ENCODE peak calls at places on chromosomes 6 and 20, in seven cellular contexts. A is IMR-90, R is H9, C is HepG2, M is HCT116, Y is GM23338, V is PC-3. Z is an unnamed sample.

GRCh38 chr20:33781133-33781532 is 30.0 kb upstream of the CHMP4B start:
- DNase-seq in Y (no peak), C (no peak), M (no peak), V (no peak), A (no peak), R (no peak), Z (no peak)

GRCh38 chr6:13469688-13470087 is 17.7 kb downstream of the GFOD1 start:
- DNase-seq in Y (no peak), R (no peak), C (no peak), M (no peak), V (no peak), A (no peak), Z (no peak)

GRCh38 chr6:154995241-154996162 is at the start of gene TIAM2:
- DNase-seq in R (peak; percentile 79), A (no peak), M (no peak), V (no peak), C (no peak), Y (peak; percentile 79), Z (peak; percentile 35)

GRCh38 chr6:2583459-2583858 is 167.3 kb downstream of the MYLK4 start:
- DNase-seq in V (no peak), A (no peak), Y (no peak), R (no peak), C (no peak), M (no peak), Z (peak; percentile 5)

GRCh38 chr6:168157272-168158007 is 78.4 kb upstream of the FRMD1 start:
- DNase-seq in A (peak; percentile 78), M (no peak), Y (peak; percentile 35), C (no peak), R (peak; percentile 29), V (peak; percentile 38), Z (peak; percentile 35)

GRCh38 chr6:105174512-105174911 is 5.3 kb downstream of the POPDC3 start:
- DNase-seq in C (no peak), Y (no peak), R (no peak), V (peak; percentile 89), A (peak; percentile 90), M (no peak), Z (peak; percentile 39)

GRCh38 chr6:161104966-161105365 is 113.4 kb downstream of the MAP3K4 start:
- DNase-seq in R (no peak), C (no peak), V (peak; percentile 45), M (no peak), Y (no peak), A (peak; percentile 33), Z (peak; percentile 39)

GRCh38 chr6:145245119-145245518 is 490.2 kb downstream of the EPM2A start:
- DNase-seq in Y (no peak), R (no peak), A (peak; percentile 26), C (no peak), M (no peak), V (no peak), Z (peak; percentile 11)

GRCh38 chr6:34596798-34597197 is 40.7 kb upstream of the SPDEF start:
- DNase-seq in Y (no peak), C (no peak), A (no peak), R (no peak), V (no peak), M (no peak), Z (no peak)

GRCh38 chr20:24797864-24798655 is 151.0 kb upstream of the CST7 start:
- DNase-seq in R (no peak), V (no peak), C (no peak), Y (no peak), M (no peak), A (no peak), Z (no peak)

GRCh38 chr20:35129647-35130069 is 17.5 kb downstream of the EDEM2 start:
- DNase-seq in Y (no peak), C (peak; percentile 75), V (peak; percentile 79), R (no peak), M (no peak), A (peak; percentile 71), Z (peak; percentile 44)

GRCh38 chr6:139485185-139485584 is 110.7 kb upstream of the CITED2 start:
- DNase-seq in V (no peak), R (no peak), M (no peak), Y (no peak), C (no peak), A (no peak), Z (no peak)

GRCh38 chr20:58656825-58657224 is 5.7 kb downstream of the STX16 start:
- DNase-seq in A (no peak), C (no peak), R (no peak), Y (no peak), M (no peak), V (no peak), Z (no peak)

GRCh38 chr6:130843575-130844320 is 16.5 kb downstream of the SMLR1 start:
- DNase-seq in V (peak; percentile 53), C (peak; percentile 74), M (peak; percentile 28), A (peak; percentile 33), Y (peak; percentile 72), R (no peak), Z (peak; percentile 37)

GRCh38 chr20:62409086-62409853 is 2.2 kb upstream of the CABLES2 start:
- DNase-seq in M (no peak), Y (no peak), R (no peak), A (no peak), V (no peak), C (no peak), Z (no peak)

GRCh38 chr6:128666405-128666804 is 146.0 kb upstream of the PTPRK start:
- DNase-seq in V (no peak), C (no peak), R (no peak), M (no peak), A (no peak), Y (no peak), Z (no peak)

GRCh38 chr6:90464507-90464906 is 122.4 kb downstream of the MAP3K7 start:
- DNase-seq in Y (no peak), R (no peak), A (no peak), M (no peak), V (no peak), C (no peak), Z (no peak)
- H2AFZ ChIP-seq in Y (no peak overlapping the region), R (no peak overlapping the region), A (no peak overlapping the region), M (no peak overlapping the region), V (no peak overlapping the region), C (no peak overlapping the region), Z (no peak overlapping the region)

GRCh38 chr20:21185849-21186248 is 60.0 kb downstream of the KIZ start:
- DNase-seq in A (no peak), Y (no peak), V (no peak), M (no peak), R (no peak), C (no peak), Z (no peak)
- H4K20me1 ChIP-seq in A (no peaks in the 10 kb centered on the region), Y (no peaks in the 10 kb centered on the region), V (no peaks in the 10 kb centered on the region), M (no peaks in the 10 kb centered on the region), R (no peaks in the 10 kb centered on the region), C (no peaks in the 10 kb centered on the region), Z (no peaks in the 10 kb centered on the region)

GRCh38 chr20:46937827-46938226 is 43.2 kb downstream of the EYA2 start:
- DNase-seq in R (no peak), Y (no peak), C (no peak), M (no peak), A (no peak), V (no peak), Z (no peak)

GRCh38 chr20:46939566-46939965 is 44.9 kb downstream of the EYA2 start:
- DNase-seq in C (no peak), M (no peak), A (no peak), V (no peak), R (no peak), Y (no peak), Z (no peak)

GRCh38 chr20:46940616-46941015 is 46.0 kb downstream of the EYA2 start:
- DNase-seq in A (no peak), V (no peak), M (no peak), C (no peak), R (no peak), Y (no peak), Z (no peak)

GRCh38 chr20:46937140-46937523 is 42.5 kb downstream of the EYA2 start:
- DNase-seq in M (no peak), Y (no peak), C (no peak), R (no peak), A (peak; percentile 17), V (no peak), Z (no peak)

GRCh38 chr20:46939031-46939430 is 44.4 kb downstream of the EYA2 start:
- DNase-seq in M (peak; percentile 55), C (peak; percentile 32), A (no peak), Y (peak; percentile 82), V (peak; percentile 38), R (peak; percentile 40), Z (no peak)
- TF ChIP-seq CTCF in M (peak; percentile 50), C (no peak), A (peak; percentile 11), Y (peak; percentile 48), V (peak; percentile 48), R (peak; percentile 54), Z (peak; percentile 19)

GRCh38 chr6:165403006-165403405 is 93.6 kb upstream of the C6orf118 start:
- DNase-seq in C (no peak), M (no peak), V (no peak), Y (no peak), A (no peak), R (no peak), Z (no peak)
- H2AFZ ChIP-seq in C (no peak overlapping the region), M (no peak overlapping the region), V (no peak overlapping the region), Y (no peak overlapping the region), A (no peak overlapping the region), R (no peak overlapping the region), Z (no peak overlapping the region)

GRCh38 chr20:32080783-32081182 is 28.7 kb upstream of the TM9SF4 start:
- DNase-seq in V (no peak), M (no peak), Y (no peak), C (no peak), A (no peak), R (no peak), Z (no peak)

GRCh38 chr20:32079655-32080109 is 27.6 kb downstream of the HCK start:
- DNase-seq in M (peak; percentile 8), C (peak; percentile 61), V (no peak), R (peak; percentile 56), Y (peak; percentile 45), A (no peak), Z (no peak)

GRCh38 chr20:32077192-32077591 is 25.1 kb downstream of the HCK start:
- DNase-seq in R (no peak), V (no peak), Y (no peak), M (no peak), C (no peak), A (no peak), Z (no peak)

GRCh38 chr20:32078322-32078721 is 26.3 kb downstream of the HCK start:
- DNase-seq in Y (no peak), A (no peak), C (no peak), R (no peak), V (no peak), M (no peak), Z (no peak)

DNA sequence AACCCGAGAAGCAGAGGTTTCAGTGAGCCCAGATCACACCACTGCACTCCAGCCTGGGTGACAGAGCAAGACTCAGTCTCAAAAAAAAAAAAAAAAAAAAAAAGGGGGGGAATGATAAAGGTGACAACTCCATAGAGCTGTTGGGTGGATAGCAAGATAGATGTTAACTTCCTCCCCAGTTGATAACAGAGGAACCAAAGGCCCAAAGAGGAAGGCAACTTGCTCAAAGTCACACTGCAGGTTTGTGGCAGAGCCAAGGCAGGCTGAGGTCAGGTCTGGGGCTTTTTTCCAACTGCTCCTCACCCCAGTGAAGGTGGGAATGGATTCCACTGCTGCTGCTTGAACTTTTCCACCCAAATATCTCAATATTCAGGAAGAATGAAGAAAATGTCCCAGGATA is 26.7 kb downstream of the HCK start:
- DNase-seq in A (no peak), V (no peak), R (no peak), Y (no peak), M (no peak), C (no peak), Z (no peak)
- H4K20me1 ChIP-seq in A (no peaks in the 10 kb centered on the region), V (no peaks in the 10 kb centered on the region), R (no peaks in the 10 kb centered on the region), Y (no peaks in the 10 kb centered on the region), M (no peaks in the 10 kb centered on the region), C (no peaks in the 10 kb centered on the region), Z (no peaks in the 10 kb centered on the region)

Z was measured in fibroblast of lung.